ENCODE peak calls at places on chromosomes 1 and 21, in four cellular contexts. One of them, this sample, is unnamed.

GRCh38 chr1:1906185-1907097 is 8.6 kb upstream of the CALML6 start:
- DNase-seq in endothelial cell: peak
- DNase-seq in GM12878: no peak
- DNase-seq in kidney epithelial cell: no peak
- DNase-seq in this sample: peak

GRCh38 chr1:205064741-205065316 is 19.4 kb downstream of the TMEM81 start:
- DNase-seq in GM12878: no peak
- DNase-seq in kidney epithelial cell: no peak
- DNase-seq in endothelial cell: no peak
- DNase-seq in this sample: no peak

GRCh38 chr1:51615780-51616291 is 1.1 kb upstream of the OSBPL9 start:
- DNase-seq in kidney epithelial cell: no peak
- DNase-seq in GM12878: no peak
- DNase-seq in endothelial cell: no peak
- DNase-seq in this sample: no peak

GRCh38 chr1:117564227-117565082 is 41.4 kb upstream of the TENT5C start:
- DNase-seq in GM12878: no peak
- DNase-seq in kidney epithelial cell: no peak
- DNase-seq in endothelial cell: no peak
- DNase-seq in this sample: no peak

GRCh38 chr1:227766015-227766634 is 30.9 kb downstream of the SNAP47 start:
- DNase-seq in GM12878: no peak
- DNase-seq in kidney epithelial cell: no peak
- DNase-seq in endothelial cell: no peak
- DNase-seq in this sample: no peak

GRCh38 chr1:191290441-191290840 is 812.8 kb upstream of the BRINP3 start:
- DNase-seq in GM12878: no peak
- DNase-seq in endothelial cell: no peak
- DNase-seq in kidney epithelial cell: peak
- DNase-seq in this sample: no peak

GRCh38 chr1:68495532-68495931 is 1.4 kb downstream of the DEPDC1 start:
- DNase-seq in kidney epithelial cell: no peak
- DNase-seq in GM12878: no peak
- DNase-seq in endothelial cell: no peak
- DNase-seq in this sample: no peak

GRCh38 chr1:213669964-213670691 is 317.6 kb upstream of the PROX1 start:
- DNase-seq in endothelial cell: no peak
- DNase-seq in kidney epithelial cell: no peak
- DNase-seq in GM12878: no peak
- DNase-seq in this sample: no peak

GRCh38 chr1:9376886-9377333 is 84.2 kb downstream of the SPSB1 start:
- DNase-seq in kidney epithelial cell: no peak
- DNase-seq in GM12878: no peak
- DNase-seq in endothelial cell: no peak
- DNase-seq in this sample: no peak

GRCh38 chr1:58968360-58968952 is 184.6 kb upstream of the JUN start:
- DNase-seq in endothelial cell: no peak
- DNase-seq in GM12878: peak
- DNase-seq in kidney epithelial cell: peak
- DNase-seq in this sample: no peak

GRCh38 chr1:196102826-196103225 is 505.4 kb downstream of the KCNT2 start:
- DNase-seq in endothelial cell: no peak
- DNase-seq in kidney epithelial cell: no peak
- DNase-seq in GM12878: no peak
- DNase-seq in this sample: no peak

GRCh38 chr1:178388398-178389161 is 108.2 kb downstream of the CLEC20A start:
- DNase-seq in kidney epithelial cell: no peak
- DNase-seq in endothelial cell: no peak
- DNase-seq in GM12878: no peak
- DNase-seq in this sample: no peak

GRCh38 chr1:88463401-88463800 is 220.7 kb upstream of the PKN2 start:
- DNase-seq in endothelial cell: no peak
- DNase-seq in kidney epithelial cell: no peak
- DNase-seq in GM12878: no peak
- DNase-seq in this sample: no peak

GRCh38 chr1:88466899-88467580 is 217.0 kb upstream of the PKN2 start:
- DNase-seq in GM12878: no peak
- DNase-seq in endothelial cell: no peak
- DNase-seq in kidney epithelial cell: no peak
- DNase-seq in this sample: no peak

GRCh38 chr1:88457197-88457596 is 226.9 kb upstream of the PKN2 start:
- DNase-seq in kidney epithelial cell: no peak
- DNase-seq in GM12878: no peak
- DNase-seq in endothelial cell: no peak
- DNase-seq in this sample: no peak

DNA sequence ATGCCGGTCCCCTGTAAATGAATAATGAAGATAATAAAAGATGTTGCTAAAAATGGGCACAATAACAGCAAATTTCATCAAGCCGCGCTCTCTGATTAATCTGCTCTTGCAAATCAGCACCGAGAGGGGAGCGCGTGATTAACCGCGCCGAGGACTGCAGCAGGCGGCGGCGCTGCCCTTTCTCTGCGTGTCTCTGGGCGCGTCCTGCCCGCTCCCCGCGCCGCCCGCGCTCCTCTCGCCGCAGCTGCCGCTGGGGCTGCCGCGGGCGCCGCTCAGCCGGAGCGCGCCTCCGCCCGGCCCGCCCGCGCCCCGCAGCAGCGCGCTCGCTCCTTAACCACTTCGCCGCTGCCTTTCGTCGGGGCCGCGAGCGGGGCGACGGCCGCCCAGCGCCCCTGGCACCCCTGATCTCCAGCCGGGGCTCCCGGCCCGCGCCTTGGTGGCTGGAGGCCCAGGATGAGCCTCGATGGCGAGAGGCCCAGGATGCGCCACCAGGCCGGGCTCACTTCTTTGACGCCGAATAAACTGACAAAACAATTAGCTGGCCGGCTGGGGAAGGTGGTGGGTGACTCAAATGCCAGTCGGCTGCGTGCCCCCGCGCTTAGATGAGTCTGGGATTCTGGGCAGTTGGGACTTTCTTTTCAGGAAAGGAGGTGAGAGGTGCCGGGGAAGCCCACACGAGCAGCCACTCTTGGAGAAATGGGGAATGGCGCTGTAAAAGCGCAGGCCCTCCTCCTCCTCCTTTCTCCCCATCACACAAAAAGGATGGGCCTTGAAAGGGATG is 221.4 kb upstream of the PKN2 start:
- DNase-seq in endothelial cell: peak
- DNase-seq in GM12878: no peak
- DNase-seq in kidney epithelial cell: peak
- DNase-seq in this sample: peak
- TF ChIP-seq CTCF in endothelial cell: no peak
- TF ChIP-seq CTCF in GM12878: no peak
- TF ChIP-seq CTCF in kidney epithelial cell: no peak
- TF ChIP-seq CTCF in this sample: no peak

GRCh38 chr1:31804098-31804497 is 11.7 kb downstream of the SPOCD1 start:
- DNase-seq in kidney epithelial cell: no peak
- DNase-seq in GM12878: no peak
- DNase-seq in endothelial cell: no peak
- DNase-seq in this sample: no peak

GRCh38 chr1:31802190-31803150 is 13.4 kb downstream of the SPOCD1 start:
- DNase-seq in endothelial cell: no peak
- DNase-seq in kidney epithelial cell: no peak
- DNase-seq in GM12878: no peak
- DNase-seq in this sample: no peak

GRCh38 chr1:31805318-31805717 is 10.5 kb downstream of the SPOCD1 start:
- DNase-seq in GM12878: no peak
- DNase-seq in kidney epithelial cell: no peak
- DNase-seq in endothelial cell: no peak
- DNase-seq in this sample: no peak

GRCh38 chr1:31801450-31801849 is 14.4 kb downstream of the SPOCD1 start:
- DNase-seq in GM12878: no peak
- DNase-seq in kidney epithelial cell: no peak
- DNase-seq in endothelial cell: no peak
- DNase-seq in this sample: no peak

GRCh38 chr1:31803610-31804009 is 12.2 kb downstream of the SPOCD1 start:
- DNase-seq in endothelial cell: no peak
- DNase-seq in kidney epithelial cell: no peak
- DNase-seq in GM12878: no peak
- DNase-seq in this sample: no peak
- TF ChIP-seq CTCF in endothelial cell: no peak
- TF ChIP-seq CTCF in kidney epithelial cell: no peak
- TF ChIP-seq CTCF in GM12878: no peak
- TF ChIP-seq CTCF in this sample: no peak

GRCh38 chr1:223133301-223133823 is 9.7 kb downstream of the TLR5 start:
- DNase-seq in endothelial cell: no peak
- DNase-seq in GM12878: no peak
- DNase-seq in kidney epithelial cell: no peak
- DNase-seq in this sample: no peak
- TF ChIP-seq CTCF in endothelial cell: no peak
- TF ChIP-seq CTCF in GM12878: no peak
- TF ChIP-seq CTCF in kidney epithelial cell: no peak
- TF ChIP-seq CTCF in this sample: no peak

GRCh38 chr1:166839600-166840308 is 479 bp downstream of the POGK start:
- DNase-seq in endothelial cell: peak
- DNase-seq in kidney epithelial cell: no peak
- DNase-seq in GM12878: no peak
- DNase-seq in this sample: peak
- TF ChIP-seq CTCF in endothelial cell: no peak
- TF ChIP-seq CTCF in kidney epithelial cell: peak
- TF ChIP-seq CTCF in GM12878: no peak
- TF ChIP-seq CTCF in this sample: peak

GRCh38 chr1:102178483-102178882 is 181.8 kb upstream of the OLFM3 start:
- DNase-seq in GM12878: no peak
- DNase-seq in endothelial cell: no peak
- DNase-seq in kidney epithelial cell: no peak
- DNase-seq in this sample: no peak

GRCh38 chr1:102172200-102172599 is 175.5 kb upstream of the OLFM3 start:
- DNase-seq in GM12878: no peak
- DNase-seq in endothelial cell: no peak
- DNase-seq in kidney epithelial cell: no peak
- DNase-seq in this sample: no peak

GRCh38 chr1:102174259-102174863 is 177.6 kb upstream of the OLFM3 start:
- DNase-seq in endothelial cell: peak
- DNase-seq in GM12878: no peak
- DNase-seq in kidney epithelial cell: no peak
- DNase-seq in this sample: no peak
- TF ChIP-seq CTCF in endothelial cell: peak
- TF ChIP-seq CTCF in GM12878: peak
- TF ChIP-seq CTCF in kidney epithelial cell: peak
- TF ChIP-seq CTCF in this sample: peak

GRCh38 chr21:32884062-32884461 is 112.5 kb upstream of the PAXBP1 start:
- DNase-seq in GM12878: no peak
- DNase-seq in kidney epithelial cell: no peak
- DNase-seq in endothelial cell: no peak
- DNase-seq in this sample: no peak
- TF ChIP-seq CTCF in GM12878: peak
- TF ChIP-seq CTCF in kidney epithelial cell: peak
- TF ChIP-seq CTCF in endothelial cell: no peak
- TF ChIP-seq CTCF in this sample: no peak

GRCh38 chr1:238187575-238187949 is 296.8 kb upstream of the ZP4 start:
- DNase-seq in GM12878: peak
- DNase-seq in endothelial cell: no peak
- DNase-seq in kidney epithelial cell: no peak
- DNase-seq in this sample: no peak
- TF ChIP-seq CTCF in GM12878: no peak
- TF ChIP-seq CTCF in endothelial cell: no peak
- TF ChIP-seq CTCF in kidney epithelial cell: no peak
- TF ChIP-seq CTCF in this sample: no peak

GRCh38 chr1:212452323-212453155 is 19.8 kb downstream of the NENF start:
- DNase-seq in endothelial cell: no peak
- DNase-seq in GM12878: no peak
- DNase-seq in kidney epithelial cell: no peak
- DNase-seq in this sample: no peak
- TF ChIP-seq CTCF in endothelial cell: no peak
- TF ChIP-seq CTCF in GM12878: no peak
- TF ChIP-seq CTCF in kidney epithelial cell: no peak
- TF ChIP-seq CTCF in this sample: no peak

GRCh38 chr1:201985355-201985754 is 2.9 kb downstream of the RNPEP start:
- DNase-seq in kidney epithelial cell: no peak
- DNase-seq in GM12878: no peak
- DNase-seq in endothelial cell: no peak
- DNase-seq in this sample: no peak

GRCh38 chr1:201984446-201984845 is 2.0 kb downstream of the RNPEP start:
- DNase-seq in GM12878: no peak
- DNase-seq in kidney epithelial cell: no peak
- DNase-seq in endothelial cell: no peak
- DNase-seq in this sample: no peak

GRCh38 chr1:201988593-201988992 is 6.1 kb downstream of the RNPEP start:
- DNase-seq in GM12878: no peak
- DNase-seq in endothelial cell: no peak
- DNase-seq in kidney epithelial cell: no peak
- DNase-seq in this sample: no peak

GRCh38 chr1:201982082-201982922 is at the start of gene RNPEP:
- DNase-seq in endothelial cell: peak
- DNase-seq in kidney epithelial cell: no peak
- DNase-seq in GM12878: no peak
- DNase-seq in this sample: peak

GRCh38 chr1:201982923-201983805 is 716 bp downstream of the RNPEP start:
- DNase-seq in endothelial cell: peak
- DNase-seq in kidney epithelial cell: no peak
- DNase-seq in GM12878: no peak
- DNase-seq in this sample: peak
- TF ChIP-seq CTCF in endothelial cell: peak
- TF ChIP-seq CTCF in kidney epithelial cell: peak
- TF ChIP-seq CTCF in GM12878: no peak
- TF ChIP-seq CTCF in this sample: no peak

DNA sequence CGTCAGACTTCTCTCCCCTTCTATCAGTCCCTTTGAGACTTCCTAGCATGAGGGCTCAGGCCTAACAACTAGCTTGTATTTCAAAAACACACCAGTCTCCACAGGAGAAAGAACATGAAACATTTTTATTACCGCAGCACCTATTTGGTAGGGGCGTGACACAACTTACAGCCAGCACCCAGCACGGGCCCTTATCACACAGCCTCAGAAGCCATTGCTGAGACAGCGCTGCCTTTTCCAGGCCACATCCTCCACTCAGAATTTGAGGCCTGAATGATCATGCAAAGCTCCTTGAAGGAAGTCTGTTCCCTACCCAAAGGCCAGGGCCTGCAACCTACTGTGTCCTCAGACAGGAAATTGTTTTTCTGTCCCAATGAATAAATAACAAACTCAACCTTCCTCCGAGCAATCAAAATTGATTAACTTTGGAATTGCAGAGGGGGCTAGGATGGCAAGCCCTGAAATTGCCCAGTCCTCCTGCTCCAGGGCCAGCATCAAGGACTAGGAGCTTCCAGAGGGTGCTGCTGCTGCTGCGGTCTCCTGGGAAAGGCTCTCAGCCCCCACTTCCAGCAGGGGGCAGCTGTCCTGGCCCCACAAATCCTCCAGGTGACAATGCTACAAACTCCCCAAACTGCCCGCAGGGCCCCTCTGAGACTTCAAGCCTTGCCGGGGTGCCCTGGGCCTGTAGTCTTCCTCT is 94.3 kb upstream of the GALNT2 start:
- DNase-seq in GM12878: no peak
- DNase-seq in endothelial cell: peak
- DNase-seq in kidney epithelial cell: no peak
- DNase-seq in this sample: no peak
- TF ChIP-seq CTCF in GM12878: peak
- TF ChIP-seq CTCF in endothelial cell: no peak
- TF ChIP-seq CTCF in kidney epithelial cell: peak
- TF ChIP-seq CTCF in this sample: peak